ENCODE peak calls at places on chromosomes 7 and 10, in ten cellular contexts. L, Z, U, Y, P, S, X, E, A and B are unnamed samples.

GRCh38 chr10:102476466-102477141 is 25.3 kb upstream of the C10orf95 start:
- DNase-seq in L (no peak), Z (no peak), U (no peak), Y (peak), P (peak), S (peak), X (no peak), E (no peak), A (no peak), B (no peak)

GRCh38 chr10:132685121-132685891 is 100.6 kb downstream of the NKX6-2 start:
- DNase-seq in L (no peak), Z (peak), U (no peak), Y (peak), P (peak), S (peak), X (no peak), E (peak), A (peak), B (no peak)

GRCh38 chr7:12256025-12256570 is 45.0 kb downstream of the TMEM106B start:
- DNase-seq in L (no peak), Z (no peak), U (no peak), Y (no peak), P (no peak), S (no peak), X (no peak), E (no peak), A (no peak), B (no peak)

GRCh38 chr10:58152698-58153263 is 114.9 kb downstream of the IPMK start:
- DNase-seq in L (peak), Z (peak), U (peak), Y (no peak), P (peak), S (no peak), X (no peak), E (no peak), A (peak), B (peak)

GRCh38 chr10:50312464-50313437 is 61.4 kb upstream of the ASAH2 start:
- DNase-seq in L (no peak), Z (no peak), U (no peak), Y (no peak), P (no peak), S (no peak), X (peak), E (no peak), A (no peak), B (no peak)

GRCh38 chr10:56679578-56679977 is 318.5 kb upstream of the ZWINT start:
- DNase-seq in L (no peak), Z (no peak), U (no peak), Y (no peak), P (no peak), S (no peak), X (no peak), E (no peak), A (no peak), B (no peak)

GRCh38 chr10:72132854-72133253 is 44.5 kb upstream of the SPOCK2 start:
- DNase-seq in L (no peak), Z (no peak), U (no peak), Y (no peak), P (no peak), S (no peak), X (no peak), E (no peak), A (no peak), B (no peak)

GRCh38 chr7:5597772-5598171 is 174.1 kb upstream of the TNRC18 start:
- DNase-seq in L (no peak), Z (peak), U (no peak), Y (no peak), P (no peak), S (no peak), X (no peak), E (no peak), A (no peak), B (no peak)

GRCh38 chr7:140923358-140924006 is 1.2 kb downstream of the BRAF start:
- DNase-seq in L (no peak), Z (peak), U (peak), Y (peak), P (no peak), S (no peak), X (no peak), E (peak), A (no peak), B (no peak)

GRCh38 chr10:5775705-5776104 is 37.5 kb downstream of the GDI2 start:
- DNase-seq in L (peak), Z (no peak), U (no peak), Y (no peak), P (peak), S (peak), X (no peak), E (no peak), A (peak), B (no peak)

GRCh38 chr10:1022413-1022812 is 3.2 kb downstream of the IDI2 start:
- DNase-seq in L (no peak), Z (no peak), U (no peak), Y (no peak), P (no peak), S (no peak), X (no peak), E (peak), A (no peak), B (no peak)

GRCh38 chr10:31018977-31019376 is 12.7 kb downstream of the ZNF438 start:
- DNase-seq in L (no peak), Z (peak), U (no peak), Y (no peak), P (no peak), S (no peak), X (no peak), E (no peak), A (no peak), B (no peak)

GRCh38 chr10:106973301-106973700 is 191.2 kb downstream of the SORCS1 start:
- DNase-seq in L (no peak), Z (peak), U (no peak), Y (no peak), P (no peak), S (no peak), X (no peak), E (no peak), A (no peak), B (no peak)

GRCh38 chr7:55164527-55164926 is 145.7 kb downstream of the EGFR start:
- DNase-seq in L (no peak), Z (no peak), U (peak), Y (no peak), P (no peak), S (no peak), X (no peak), E (no peak), A (no peak), B (no peak)

GRCh38 chr7:44762300-44762699 is 13.7 kb downstream of the ZMIZ2 start:
- DNase-seq in L (no peak), Z (no peak), U (no peak), Y (no peak), P (no peak), S (no peak), X (no peak), E (no peak), A (no peak), B (no peak)

GRCh38 chr10:121772406-121772805 is 155.4 kb downstream of the ATE1 start:
- DNase-seq in L (no peak), Z (no peak), U (no peak), Y (no peak), P (no peak), S (no peak), X (no peak), E (no peak), A (peak), B (no peak)

GRCh38 chr7:133570321-133570720 is 317.4 kb downstream of the EXOC4 start:
- DNase-seq in L (no peak), Z (no peak), U (no peak), Y (no peak), P (no peak), S (no peak), X (no peak), E (no peak), A (no peak), B (no peak)